ENCODE peak calls at places on chromosomes 4 and X, in six cellular contexts. W is HCT116, V is K562, L is H1, X is SK-N-SH, G is GM12878. H is an unnamed sample.

GRCh38 chr4:16745009-16745408 is 153.4 kb downstream of the LDB2 start:
- DNase-seq in X (no peak), W (no peak), V (no peak), L (no peak), G (no peak), H (no peak)

GRCh38 chr4:78154972-78155371 is 97.8 kb downstream of the FRAS1 start:
- DNase-seq in G (no peak), V (no peak), X (no peak), L (no peak), W (no peak), H (no peak)

GRCh38 chr4:8818063-8818881 is 53.4 kb downstream of the HMX1 start:
- DNase-seq in X (peak), V (no peak), G (no peak), L (peak), W (no peak), H (no peak)

GRCh38 chr4:113872426-113873260 is 106.8 kb downstream of the ARSJ start:
- DNase-seq in L (no peak), V (no peak), X (no peak), W (no peak), G (no peak), H (no peak)

GRCh38 chr4:107835409-107835808 is 10.7 kb downstream of the SGMS2 start:
- DNase-seq in G (no peak), L (no peak), V (no peak), W (no peak), X (no peak), H (no peak)

GRCh38 chrX:16946361-16946964 is at the start of gene REPS2:
- DNase-seq in W (peak), G (no peak), L (peak), V (peak), X (peak), H (peak)

GRCh38 chrX:54043084-54043483 is 1.2 kb downstream of the PHF8 start:
- DNase-seq in X (no peak), L (no peak), V (no peak), W (no peak), G (no peak), H (no peak)

GRCh38 chr4:5020341-5020740 is 1.1 kb upstream of the CYTL1 start:
- DNase-seq in W (no peak), L (no peak), G (no peak), X (no peak), V (no peak), H (no peak)

GRCh38 chrX:53412441-53412840 is 10.0 kb downstream of the SMC1A start:
- DNase-seq in G (no peak), V (no peak), W (no peak), X (no peak), L (no peak), H (no peak)

GRCh38 chr4:84529169-84529751 is 30.2 kb upstream of the NKX6-1 start:
- DNase-seq in L (no peak), X (peak), W (peak), V (peak), G (no peak), H (no peak)

GRCh38 chr4:37793562-37793961 is 32.9 kb upstream of the PGM2 start:
- DNase-seq in V (no peak), X (no peak), W (no peak), G (no peak), L (no peak), H (peak)

GRCh38 chr4:52873191-52873590 is 11.1 kb downstream of the RASL11B start:
- DNase-seq in L (no peak), G (no peak), V (no peak), W (peak), X (no peak), H (no peak)

GRCh38 chrX:109889289-109890006 is 113.5 kb upstream of the TMEM164 start:
- DNase-seq in L (no peak), G (peak), W (no peak), X (no peak), V (peak), H (no peak)

GRCh38 chr4:88689877-88690276 is 7.8 kb downstream of the NAP1L5 start:
- DNase-seq in L (no peak), X (no peak), W (no peak), G (no peak), V (no peak), H (no peak)
- TF ChIP-seq JUND in L (no peak), X (no peak), W (no peak), G (no peak), V (no peak), H (no peak)

GRCh38 chr4:99853993-99854392 is 37.4 kb downstream of the DAPP1 start:
- DNase-seq in X (no peak), V (no peak), W (no peak), L (no peak), G (no peak), H (no peak)
- TF ChIP-seq JUND in X (no peak), V (no peak), W (no peak), L (no peak), G (no peak), H (no peak)

GRCh38 chr4:147842573-147842972 is 110.7 kb downstream of the ARHGAP10 start:
- DNase-seq in W (no peak), L (no peak), G (no peak), X (no peak), V (peak), H (no peak)

GRCh38 chr4:147846318-147847135 is 114.6 kb downstream of the ARHGAP10 start:
- DNase-seq in L (no peak), V (no peak), G (peak), X (no peak), W (no peak), H (no peak)

GRCh38 chr4:147840846-147841732 is 109.2 kb downstream of the ARHGAP10 start:
- DNase-seq in G (peak), X (no peak), L (no peak), V (no peak), W (no peak), H (no peak)

GRCh38 chr4:147839651-147840050 is 107.8 kb downstream of the ARHGAP10 start:
- DNase-seq in V (no peak), L (no peak), X (no peak), G (no peak), W (no peak), H (no peak)

DNA sequence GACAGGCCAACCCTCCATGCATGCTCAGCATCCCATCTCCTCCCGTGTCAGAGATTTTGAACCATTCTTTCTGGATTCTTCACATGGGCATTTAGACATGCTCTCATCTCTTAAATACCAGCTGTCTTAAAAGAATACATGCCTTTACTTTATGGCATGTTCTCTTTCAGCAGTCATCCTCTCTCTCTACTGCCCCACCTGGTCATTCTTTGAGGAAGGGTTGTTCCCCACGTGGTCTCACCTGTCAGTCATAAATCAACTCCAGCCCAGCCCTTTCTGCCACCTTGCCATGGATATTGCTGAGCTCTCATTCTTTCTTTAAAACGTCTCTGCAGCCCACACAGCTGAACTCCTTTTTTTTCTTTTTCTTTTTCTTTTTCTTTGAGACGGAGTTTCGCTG is 111.3 kb downstream of the ARHGAP10 start:
- DNase-seq in W (peak), L (no peak), G (no peak), X (no peak), V (peak), H (peak)
- TF ChIP-seq JUND in W (no peak), L (no peak), G (no peak), X (no peak), V (no peak), H (no peak)

DNA sequence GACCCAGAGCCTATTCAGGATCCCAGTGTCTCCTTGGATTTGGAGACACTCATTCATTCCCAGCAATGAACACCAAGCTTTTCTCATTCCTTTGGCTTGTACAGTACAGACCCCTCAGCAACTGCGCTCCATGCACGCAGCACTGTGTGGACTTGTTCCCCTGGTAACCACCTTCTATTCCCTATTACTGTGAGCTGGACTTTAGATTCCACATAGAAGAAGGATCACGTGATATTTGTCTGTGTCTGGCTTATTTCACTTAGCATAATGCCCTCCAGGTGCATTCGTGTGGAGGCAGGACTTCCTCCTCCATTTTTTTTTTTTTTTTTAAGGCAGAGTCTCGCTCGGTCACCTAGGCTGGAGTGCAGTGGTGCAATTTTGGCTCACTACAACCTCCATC is 106.4 kb downstream of the PHKA2 start:
- DNase-seq in G (no peak), L (no peak), X (peak), W (no peak), V (no peak), H (peak)
- TF ChIP-seq JUND in G (no peak), L (no peak), X (no peak), W (no peak), V (no peak), H (no peak)

DNA sequence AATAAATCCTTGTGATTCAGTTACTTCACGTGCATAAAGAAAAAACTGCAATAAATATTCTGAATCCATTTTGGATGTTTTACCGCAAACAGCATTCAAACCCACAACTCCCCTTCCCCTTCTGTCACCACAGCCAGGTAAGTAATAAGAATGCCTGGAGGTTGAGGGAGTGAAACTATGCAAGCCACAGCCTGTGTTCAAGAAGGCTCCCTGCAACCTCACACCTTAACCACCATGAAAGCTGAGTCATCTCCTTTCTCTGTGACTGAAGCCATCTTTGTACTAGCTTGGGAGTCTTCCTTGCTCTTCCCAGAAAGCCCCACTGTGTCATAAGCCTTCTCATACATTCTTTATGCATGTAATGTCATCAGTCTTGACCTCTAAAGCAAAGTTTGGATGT is 297.0 kb upstream of the PUDP start:
- DNase-seq in G (peak), W (no peak), L (no peak), X (no peak), V (no peak), H (no peak)
- TF ChIP-seq JUND in G (peak), W (no peak), L (no peak), X (no peak), V (no peak), H (no peak)

GRCh38 chrX:102546818-102547493 is 30.4 kb upstream of the TMSB15A start:
- DNase-seq in X (peak), L (peak), V (no peak), G (no peak), W (no peak), H (no peak)
- TF ChIP-seq JUND in X (no peak), L (no peak), V (no peak), G (no peak), W (no peak), H (no peak)

H was measured in T47D.